ENCODE peak calls at places on chromosomes 7 and 10, in four cellular contexts. C, Y, N and M are unnamed samples.

GRCh38 chr7:68125173-68125572 is 1128.5 kb downstream of the TYW1 start:
- DNase-seq in Y (no peak), N (no peak), C (no peak), M (no peak)

GRCh38 chr10:103458720-103459119 is at the start of gene CALHM1:
- DNase-seq in C (no peak), Y (no peak), N (no peak), M (no peak)

GRCh38 chr10:133528296-133528844 is 1.2 kb downstream of the CYP2E1 start:
- DNase-seq in N (no peak), C (no peak), Y (no peak), M (no peak)

GRCh38 chr7:92404170-92404614 is 43.1 kb upstream of the GATAD1 start:
- DNase-seq in N (no peak), Y (peak; percentile 19), C (no peak), M (no peak)

GRCh38 chr10:71040890-71041590 is 152.7 kb upstream of the PCBD1 start:
- DNase-seq in N (no peak), C (no peak), Y (no peak), M (no peak)

GRCh38 chr10:59176241-59177030 is at the start of gene PHYHIPL:
- DNase-seq in Y (no peak), N (no peak), C (no peak), M (no peak)

GRCh38 chr7:130917669-130918128 is 183.7 kb upstream of the KLF14 start:
- DNase-seq in Y (no peak), C (no peak), N (no peak), M (peak; percentile 90)

GRCh38 chr7:149778696-149779501 is 5.5 kb upstream of the ZNF467 start:
- DNase-seq in N (no peak), Y (no peak), C (no peak), M (no peak)

GRCh38 chr10:22086730-22087364 is 83.3 kb upstream of the DNAJC1 start:
- DNase-seq in N (peak; percentile 10), Y (no peak), C (peak; percentile 37), M (peak; percentile 67)

GRCh38 chr10:76356557-76356956 is 925.1 kb downstream of the LRMDA start:
- DNase-seq in Y (no peak), N (no peak), C (no peak), M (no peak)

GRCh38 chr10:7659560-7659959 is 7.2 kb downstream of the ITIH5 start:
- DNase-seq in Y (no peak), N (no peak), C (no peak), M (no peak)

GRCh38 chr7:42414028-42414427 is 177.0 kb upstream of the GLI3 start:
- DNase-seq in Y (no peak), C (no peak), N (no peak), M (peak; percentile 49)

GRCh38 chr10:115125505-115125904 is 32.3 kb downstream of the ATRNL1 start:
- DNase-seq in C (no peak), N (no peak), Y (no peak), M (no peak)

GRCh38 chr10:100688201-100688600 is 57.2 kb upstream of the PAX2 start:
- DNase-seq in C (no peak), Y (no peak), N (no peak), M (no peak)

GRCh38 chr7:16428182-16428581 is 6.8 kb upstream of the CRPPA start:
- DNase-seq in Y (no peak), N (no peak), C (no peak), M (no peak)

GRCh38 chr10:3881622-3882021 is 96.6 kb upstream of the KLF6 start:
- DNase-seq in C (no peak), N (no peak), Y (no peak), M (no peak)

GRCh38 chr7:518630-519428 is 817 bp downstream of the PDGFA start:
- DNase-seq in Y (peak; percentile 26), N (no peak), C (no peak), M (peak; percentile 54)

GRCh38 chr10:104251443-104251842 is 3.2 kb upstream of the GSTO1 start:
- DNase-seq in Y (no peak), N (no peak), C (no peak), M (no peak)

GRCh38 chr7:78099715-78100477 is 301.3 kb downstream of the PHTF2 start:
- DNase-seq in C (no peak), Y (no peak), N (no peak), M (peak; percentile 57)

GRCh38 chr10:103504181-103504783 is 10.8 kb downstream of the NEURL1 start:
- DNase-seq in C (no peak), N (peak; percentile 70), Y (peak; percentile 12), M (peak; percentile 73)

GRCh38 chr10:88843171-88843570 is 8.5 kb downstream of the ANKRD22 start:
- DNase-seq in C (no peak), Y (no peak), N (no peak), M (no peak)

GRCh38 chr10:129332476-129332875 is 134.6 kb upstream of the MGMT start:
- DNase-seq in N (no peak), Y (no peak), C (no peak), M (no peak)

GRCh38 chr7:131027287-131027773 is 293.3 kb upstream of the KLF14 start:
- DNase-seq in C (peak; percentile 93), N (no peak), Y (peak; percentile 60), M (peak; percentile 29)

DNA sequence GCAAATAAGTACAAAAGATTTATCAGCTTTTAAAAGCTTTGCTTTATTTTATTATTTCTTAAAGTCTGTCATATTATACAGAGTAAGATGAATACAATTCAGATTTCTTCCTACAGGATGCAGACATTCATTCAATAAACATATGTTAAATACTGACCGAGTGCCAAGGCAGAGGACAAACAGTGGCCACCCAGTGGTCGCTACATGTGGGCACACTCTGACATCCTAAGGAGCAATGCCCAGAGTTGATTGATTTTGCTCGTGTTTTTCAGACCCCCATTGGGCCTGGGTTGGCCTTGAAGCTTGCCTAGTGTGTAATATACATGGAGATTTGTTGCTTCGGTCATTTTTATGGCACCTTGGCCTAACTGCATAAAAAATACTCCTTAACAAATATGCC is 201.2 kb downstream of the CCDC3 start:
- DNase-seq in Y (no peak), C (no peak), N (no peak), M (no peak)
- TF ChIP-seq CTCF in Y (no peak), C (no peak), N (peak; percentile 12), M (no peak)

DNA sequence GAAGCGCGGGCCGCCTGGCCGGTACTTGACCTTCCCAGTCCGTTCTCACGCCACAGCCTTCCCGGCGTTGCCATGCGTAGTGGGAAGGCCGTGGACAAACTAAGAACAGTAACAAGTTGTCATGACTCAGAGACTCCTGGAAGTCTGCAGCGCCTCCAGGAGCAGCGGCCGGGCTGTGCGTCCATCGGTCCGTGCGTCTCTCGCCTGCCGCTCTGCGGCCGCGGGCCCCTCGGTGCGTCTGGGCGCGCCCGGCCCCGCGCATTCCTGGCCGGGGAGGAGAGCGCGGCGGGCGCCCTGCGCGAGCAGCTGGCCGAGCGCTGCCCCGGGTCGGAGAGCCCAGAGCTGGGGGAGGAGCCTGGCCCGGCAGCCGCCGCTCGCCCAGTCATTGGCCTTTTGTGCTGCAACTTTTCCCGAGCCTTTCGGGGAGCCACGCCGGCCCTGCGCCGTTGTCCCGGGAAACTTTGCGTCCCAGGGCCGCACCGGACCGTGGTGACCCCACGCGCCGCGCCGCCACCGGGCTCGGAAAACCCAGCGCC is 123.7 kb downstream of the TACC2 start:
- DNase-seq in N (peak; percentile 87), Y (no peak), C (peak; percentile 88), M (peak; percentile 87)
- TF ChIP-seq CTCF in N (peak; percentile 57), Y (no peak), C (peak; percentile 46), M (peak; percentile 72)

DNA sequence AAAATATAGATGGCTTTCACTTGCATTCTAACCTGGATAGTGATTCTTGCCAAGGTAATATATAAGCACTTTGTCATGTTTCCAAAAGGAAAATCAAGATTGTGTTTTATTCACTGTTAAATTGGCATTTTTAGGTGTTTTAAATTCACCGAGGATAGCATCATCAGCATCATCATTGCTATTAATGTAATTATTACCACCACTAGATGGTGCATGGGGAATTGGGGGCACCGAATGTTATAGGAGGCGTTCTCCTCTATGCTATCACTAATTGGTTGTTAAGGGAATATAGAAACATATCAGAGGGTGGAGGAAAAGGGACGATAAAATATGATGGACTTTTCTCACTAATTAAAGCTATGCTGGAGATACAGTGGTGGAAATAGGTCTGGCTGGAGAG is 95.5 kb downstream of the CELF2 start:
- DNase-seq in Y (peak; percentile 42), N (no peak), C (no peak), M (no peak)
- TF ChIP-seq CTCF in Y (peak; percentile 88), N (peak; percentile 17), C (no peak), M (no peak)

GRCh38 chr7:36128448-36129047 is 24.5 kb upstream of the EEPD1 start:
- DNase-seq in N (peak; percentile 73), Y (no peak), C (peak; percentile 40), M (peak; percentile 85)
- TF ChIP-seq CTCF in N (peak; percentile 79), Y (peak; percentile 45), C (peak; percentile 54), M (peak; percentile 48)

DNA sequence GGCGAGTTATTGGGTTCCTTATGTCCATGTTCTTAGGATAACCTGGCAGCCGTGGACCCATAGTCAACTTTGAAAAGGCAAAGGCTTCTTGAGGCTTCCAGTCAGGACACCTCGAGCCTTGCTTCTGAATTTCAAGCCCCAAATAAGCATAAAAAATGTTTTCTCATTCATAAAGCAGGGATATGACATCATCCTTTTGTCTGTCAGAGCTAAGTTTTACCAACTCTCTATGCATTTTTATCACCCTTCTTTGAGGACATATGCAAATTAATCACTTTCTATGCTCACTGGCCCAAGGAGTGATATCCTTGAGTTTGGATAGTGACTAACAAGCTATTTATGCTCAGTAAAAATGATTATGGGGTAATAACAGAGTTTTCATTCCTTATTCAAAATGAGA is 159.3 kb downstream of the ANLN start:
- DNase-seq in N (no peak), C (no peak), Y (no peak), M (no peak)
- TF ChIP-seq CTCF in N (no peak), C (no peak), Y (no peak), M (no peak)

DNA sequence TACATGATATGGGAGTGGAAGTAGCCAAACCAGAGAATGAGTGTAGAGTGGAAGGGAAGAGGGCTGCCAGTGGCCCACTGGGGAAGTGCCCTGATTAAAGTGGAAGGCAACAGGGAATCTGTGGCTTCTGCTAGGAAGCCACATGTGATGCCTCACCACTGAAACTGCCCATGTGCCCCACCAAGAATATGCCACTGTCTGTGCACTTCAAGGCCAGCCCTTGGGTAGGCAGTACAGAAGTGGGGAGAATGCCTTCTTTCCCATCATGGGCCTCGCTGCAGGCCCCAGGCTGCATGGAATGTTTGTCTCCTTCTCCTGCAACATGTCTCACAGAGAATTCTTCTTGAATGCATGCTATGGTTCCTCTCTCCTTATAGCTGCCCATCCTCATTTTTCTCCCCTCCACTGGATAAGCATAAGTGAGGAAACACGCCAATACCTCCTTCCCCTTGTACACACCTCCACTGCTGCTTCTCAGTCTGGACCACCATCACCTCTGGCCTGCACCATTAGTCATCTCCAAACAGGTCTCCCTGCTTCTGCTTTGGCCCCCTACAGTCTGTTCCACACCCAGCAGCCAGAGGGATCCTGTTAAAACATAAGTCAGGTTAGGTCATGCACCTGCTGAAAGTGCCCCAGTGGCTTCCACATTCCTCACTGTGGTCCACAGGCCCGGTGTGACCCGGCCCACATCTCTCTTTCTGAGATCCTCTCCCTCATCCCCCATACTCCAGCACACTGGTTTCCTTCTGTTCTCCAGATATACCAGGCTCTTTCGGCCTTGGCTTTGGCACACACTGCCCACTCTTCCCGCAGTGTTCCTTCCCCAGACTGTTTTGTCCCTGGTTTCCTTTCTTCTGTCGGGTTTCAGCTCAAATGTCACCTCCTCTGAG is 37.1 kb downstream of the SNX10 start:
- DNase-seq in Y (no peak), N (no peak), C (no peak), M (no peak)
- TF ChIP-seq CTCF in Y (no peak), N (no peak), C (no peak), M (no peak)